ENCODE peak calls at places on chromosomes 13 and 19, in seven cellular contexts. H is GM18507; R is activated CD4-positive, alpha-beta T cell treated with anti-CD3 and anti-CD28 coated beads for 24 hours; M is iris pigment epithelial cell; Q is left colon; D is T-helper 2 cell; F is A549. P is an unnamed sample.

GRCh38 chr13:99654076-99654475 is 152.8 kb downstream of the TM9SF2 start:
- DNase-seq in H (no peak), R (no peak), M (no peak), Q (no peak), D (no peak), F (no peak), P (no peak)

GRCh38 chr13:30752991-30753616 is 17.8 kb downstream of the ALOX5AP start:
- DNase-seq in H (no peak), R (no peak), M (no peak), Q (no peak), D (no peak), F (no peak), P (no peak)

GRCh38 chr19:55181740-55182139 is 1.7 kb upstream of the SYT5 start:
- DNase-seq in H (no peak), R (no peak), M (no peak), Q (no peak), D (no peak), F (no peak), P (no peak)

GRCh38 chr19:40585677-40586422 is 9.2 kb downstream of the SHKBP1 start:
- DNase-seq in H (no peak), R (no peak), M (peak; percentile 80), Q (no peak), D (no peak), F (peak; percentile 97), P (no peak)

GRCh38 chr19:47273313-47274070 is 1.2 kb upstream of the INAFM1 start:
- DNase-seq in H (peak; percentile 80), R (peak; percentile 86), M (peak; percentile 95), Q (peak; percentile 96), D (peak; percentile 96), F (peak; percentile 96), P (peak; percentile 80)

GRCh38 chr13:29453657-29454056 is 141.8 kb downstream of the SLC7A1 start:
- DNase-seq in H (no peak), R (no peak), M (no peak), Q (no peak), D (no peak), F (no peak), P (no peak)

GRCh38 chr13:78875792-78876580 is 217.0 kb upstream of the OBI1 start:
- DNase-seq in H (no peak), R (no peak), M (no peak), Q (no peak), D (peak; percentile 9), F (no peak), P (no peak)

GRCh38 chr19:7792286-7792685 is 29.2 kb downstream of the CLEC4M start:
- DNase-seq in H (no peak), R (no peak), M (peak; percentile 43), Q (no peak), D (no peak), F (no peak), P (no peak)

GRCh38 chr19:17234911-17235617 is 9.0 kb downstream of the OCEL1 start:
- DNase-seq in H (no peak), R (peak; percentile 53), M (peak; percentile 55), Q (peak; percentile 70), D (peak; percentile 71), F (peak; percentile 67), P (no peak)

GRCh38 chr13:71813187-71813586 is 53.8 kb downstream of the DACH1 start:
- DNase-seq in H (no peak), R (no peak), M (no peak), Q (no peak), D (no peak), F (no peak), P (no peak)

GRCh38 chr13:39417131-39417530 is 185.9 kb downstream of the LHFPL6 start:
- DNase-seq in H (no peak), R (no peak), M (no peak), Q (no peak), D (no peak), F (no peak), P (no peak)

GRCh38 chr13:41544824-41545707 is 87.7 kb downstream of the RGCC start:
- DNase-seq in H (no peak), R (no peak), M (peak; percentile 32), Q (no peak), D (no peak), F (no peak), P (no peak)

GRCh38 chr13:99179460-99179859 is 21.2 kb upstream of the UBAC2 start:
- DNase-seq in H (no peak), R (no peak), M (no peak), Q (no peak), D (no peak), F (no peak), P (no peak)